ENCODE peak calls at places on chromosomes 12 and 14, in six cellular contexts. V is H9, F is left ventricle myocardium inferior, M is testis, E is thyroid gland, Y is psoas muscle. N is an unnamed sample.
A peak's percentile ranks its signal among the peaks of the same experiment; 100 is the strongest.

GRCh38 chr12:100554608-100555077 is 18.8 kb upstream of the GAS2L3 start:
- DNase-seq in Y (no peak), V (peak; percentile 56), M (no peak), F (no peak), E (no peak), N (no peak)

GRCh38 chr14:24246765-24247212 is 4.4 kb upstream of the TINF2 start:
- DNase-seq in F (no peak), M (no peak), V (no peak), Y (no peak), E (no peak), N (peak; percentile 10)

GRCh38 chr14:67444395-67444794 is 32.4 kb upstream of the PLEK2 start:
- DNase-seq in V (no peak), F (no peak), Y (no peak), E (no peak), M (no peak), N (no peak)

GRCh38 chr14:24224618-24225071 is 7.5 kb downstream of the NEDD8 start:
- DNase-seq in V (no peak), M (no peak), Y (no peak), E (peak; percentile 42), F (no peak), N (no peak)

GRCh38 chr14:41607119-41607785 is 576 bp downstream of the LRFN5 start:
- DNase-seq in M (no peak), E (no peak), F (no peak), Y (no peak), V (no peak), N (no peak)

GRCh38 chr14:23090254-23090636 is 4.7 kb downstream of the ACIN1 start:
- DNase-seq in E (no peak), M (no peak), V (no peak), F (no peak), Y (no peak), N (no peak)

GRCh38 chr14:87252103-87252502 is 740.9 kb downstream of the GALC start:
- DNase-seq in V (no peak), E (no peak), Y (no peak), F (no peak), M (no peak), N (no peak)

GRCh38 chr14:28467611-28468010 is 299.0 kb upstream of the FOXG1 start:
- DNase-seq in E (no peak), M (no peak), Y (no peak), V (no peak), F (no peak), N (no peak)

GRCh38 chr12:48816148-48816854 is 2.0 kb upstream of the CACNB3 start:
- DNase-seq in E (peak; percentile 86), Y (no peak), F (no peak), V (no peak), M (no peak), N (no peak)

GRCh38 chr12:6183689-6184441 is 16.3 kb upstream of the CD9 start:
- DNase-seq in M (no peak), Y (no peak), V (no peak), F (no peak), E (no peak), N (no peak)

GRCh38 chr14:21066882-21067502 is 3.1 kb upstream of the ARHGEF40 start:
- DNase-seq in M (no peak), E (no peak), F (no peak), Y (no peak), V (no peak), N (no peak)

GRCh38 chr12:20342111-20342510 is 26.2 kb upstream of the PDE3A start:
- DNase-seq in M (no peak), F (no peak), E (no peak), Y (no peak), V (no peak), N (no peak)

GRCh38 chr14:73958591-73958990 is 8.5 kb downstream of the COQ6 start:
- DNase-seq in Y (no peak), F (no peak), M (no peak), V (no peak), E (no peak), N (no peak)

GRCh38 chr12:104272938-104273337 is 30.6 kb upstream of the EID3 start:
- DNase-seq in F (no peak), Y (no peak), M (no peak), E (no peak), V (no peak), N (no peak)

GRCh38 chr12:59372971-59373370 is 222.9 kb upstream of the SLC16A7 start:
- DNase-seq in E (peak; percentile 8), Y (no peak), F (no peak), V (peak; percentile 60), M (peak; percentile 33), N (no peak)

GRCh38 chr12:132881853-132882252 is 5.6 kb downstream of the CHFR start:
- DNase-seq in M (no peak), F (no peak), Y (no peak), E (no peak), V (no peak), N (no peak)

GRCh38 chr12:93851245-93851665 is 174.1 kb downstream of the CRADD start:
- DNase-seq in Y (no peak), F (no peak), V (no peak), E (no peak), M (no peak), N (no peak)

GRCh38 chr12:122024132-122024785 is 2.6 kb downstream of the BCL7A start:
- DNase-seq in F (no peak), Y (no peak), M (peak; percentile 29), E (no peak), V (no peak), N (no peak)

GRCh38 chr12:50633950-50634349 is 129.2 kb downstream of the DIP2B start:
- DNase-seq in V (no peak), Y (no peak), F (no peak), M (no peak), E (no peak), N (no peak)

GRCh38 chr12:77120156-77120555 is 54.8 kb upstream of the E2F7 start:
- DNase-seq in F (no peak), E (no peak), Y (no peak), V (no peak), M (no peak), N (no peak)

GRCh38 chr14:64689292-64689691 is 14.9 kb upstream of the PLEKHG3 start:
- DNase-seq in E (no peak), M (no peak), Y (no peak), V (no peak), F (no peak), N (no peak)

GRCh38 chr14:32343926-32344430 is 14.9 kb downstream of the AKAP6 start:
- DNase-seq in V (no peak), Y (no peak), M (no peak), F (no peak), E (no peak), N (no peak)

GRCh38 chr12:123671876-123672275 is 963 bp downstream of the TCTN2 start:
- DNase-seq in V (no peak), E (peak; percentile 65), Y (no peak), F (no peak), M (no peak), N (no peak)

GRCh38 chr14:33596211-33597080 is 354.4 kb downstream of the EGLN3 start:
- DNase-seq in F (no peak), E (no peak), Y (no peak), V (no peak), M (no peak), N (no peak)

GRCh38 chr12:67459173-67459572 is 189.4 kb upstream of the DYRK2 start:
- DNase-seq in F (no peak), Y (no peak), V (no peak), M (no peak), E (no peak), N (no peak)

GRCh38 chr12:4221157-4221556 is 52.4 kb upstream of the CCND2 start:
- DNase-seq in Y (no peak), M (no peak), F (no peak), V (no peak), E (no peak), N (no peak)

GRCh38 chr12:108198043-108198442 is 69.0 kb downstream of the WSCD2 start:
- DNase-seq in V (peak; percentile 52), F (no peak), E (no peak), Y (no peak), M (no peak), N (no peak)
- H3K4me1 ChIP-seq in V (no peaks in the 10 kb centered on the region), F (no peaks in the 10 kb centered on the region), E (peaks cover 8% of the 10 kb centered on the region), Y (no peaks in the 10 kb centered on the region), M (no peaks in the 10 kb centered on the region), N (no peaks in the 10 kb centered on the region)

DNA sequence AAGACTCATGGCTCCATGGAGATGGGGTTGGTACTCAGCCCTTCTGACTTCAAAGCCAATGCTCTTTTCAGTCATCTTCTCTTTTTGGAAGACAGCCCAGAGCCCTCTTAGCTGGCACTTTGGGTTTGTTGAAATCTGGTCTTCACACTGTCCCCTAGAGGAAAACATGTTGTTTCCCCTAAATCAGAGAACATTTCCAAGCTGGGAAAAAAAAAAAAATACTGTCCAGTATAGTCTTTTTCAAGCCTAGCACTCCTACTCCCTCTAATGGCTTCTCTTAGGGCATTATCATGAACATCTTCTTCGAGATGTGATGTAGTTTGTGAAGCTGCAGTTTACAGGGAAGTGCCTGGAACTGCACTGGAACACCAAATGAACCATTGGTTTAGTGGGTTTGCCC is 3.0 kb upstream of the ZC3H14 start:
- DNase-seq in V (no peak), M (no peak), E (peak; percentile 53), Y (no peak), F (no peak), N (no peak)
- TF ChIP-seq CTCF in V (peak; percentile 34), M (peak; percentile 35), E (peak; percentile 50), Y (peak; percentile 38), F (peak; percentile 53), N (peak; percentile 36)

DNA sequence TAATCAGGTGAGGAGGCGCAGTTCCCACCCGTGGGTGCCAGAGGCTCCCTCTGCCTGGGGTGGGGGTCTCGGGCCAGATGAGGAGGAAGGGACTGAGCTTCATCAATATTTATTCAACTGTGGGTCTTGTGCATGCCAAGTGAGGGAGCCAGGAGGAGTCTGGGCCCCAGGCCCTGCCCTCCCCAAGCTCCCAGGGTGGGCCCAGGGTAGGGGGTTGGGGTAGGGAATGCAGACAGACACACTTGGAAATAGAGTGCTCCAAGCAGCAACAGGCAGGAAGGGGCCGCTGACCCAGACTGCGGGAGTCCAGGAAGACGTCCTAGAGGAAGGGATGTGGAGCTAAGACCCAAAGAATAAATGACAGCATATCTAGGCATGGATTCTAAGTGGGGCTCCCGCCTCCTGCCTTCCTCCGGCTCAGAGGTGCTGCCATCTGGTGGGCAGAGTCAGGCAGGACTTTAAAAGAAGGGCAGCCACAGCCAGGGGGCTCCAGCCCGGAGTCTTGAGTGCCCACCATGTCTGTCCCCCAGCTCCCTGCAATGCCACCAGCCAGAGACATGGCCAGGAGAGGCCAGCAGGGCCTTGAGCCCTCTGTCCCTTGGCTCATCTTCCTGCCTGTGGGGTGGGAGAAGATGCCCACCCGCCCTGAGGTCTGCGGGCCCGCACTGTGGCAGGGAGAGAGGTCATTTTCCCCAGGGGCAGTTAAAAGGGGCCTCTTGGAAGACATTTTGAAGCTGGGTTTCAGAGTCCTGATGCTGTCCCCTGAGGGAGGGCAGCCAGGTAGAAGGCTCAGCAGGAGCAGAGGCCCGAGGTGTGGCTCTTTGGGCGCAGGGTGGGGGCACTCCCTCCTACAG is 70.1 kb downstream of the PHETA1 start:
- DNase-seq in V (peak; percentile 88), F (peak; percentile 28), Y (peak; percentile 25), E (peak; percentile 44), M (peak; percentile 65), N (no peak)
- H3K27ac ChIP-seq in V (no peak overlapping the region), F (no peak overlapping the region), Y (no peak overlapping the region), E (no peak overlapping the region), M (no peak overlapping the region), N (no peak overlapping the region)

DNA sequence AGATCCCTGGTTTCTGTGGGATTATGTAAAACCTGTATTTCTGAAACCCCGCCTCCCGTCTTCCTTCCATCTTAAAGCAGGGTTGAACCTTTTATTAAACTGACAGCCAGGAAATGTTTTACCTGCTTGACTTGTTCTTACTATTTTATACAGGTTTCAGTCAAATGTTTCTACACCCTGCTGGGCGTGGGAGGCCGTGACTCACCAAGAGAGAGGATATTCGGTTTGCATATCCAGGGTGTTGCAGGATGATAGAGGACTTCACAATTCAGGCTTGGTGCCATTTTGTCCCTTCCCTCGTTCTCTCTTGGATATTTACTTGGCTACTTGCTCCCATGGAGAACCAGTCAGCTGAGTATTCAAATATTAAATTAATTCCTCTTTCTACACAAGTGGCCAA is 69.7 kb downstream of the ARF6 start:
- DNase-seq in V (no peak), F (no peak), E (peak; percentile 21), Y (no peak), M (no peak), N (peak; percentile 71)
- H3K4me1 ChIP-seq in V (no peaks in the 10 kb centered on the region), F (no peaks in the 10 kb centered on the region), E (peaks cover 21% of the 10 kb centered on the region), Y (no peaks in the 10 kb centered on the region), M (no peaks in the 10 kb centered on the region), N (peaks cover 3% of the 10 kb centered on the region)

N was measured in upper lobe of right lung.